ENCODE peak calls at places on chromosomes 1 and 21, in nine cellular contexts. C is cardiac muscle cell; V is CD4-positive, alpha-beta T cell; N is hepatic stellate cell; B is GM23248; K is D341Med; G is CD8-positive, alpha-beta memory T cell; X is body of pancreas; D is NB4. U is an unnamed sample.

GRCh38 chr1:18814340-18815202 is 44.9 kb downstream of the TAS1R2 start:
- DNase-seq in D (no peak), K (no peak), B (no peak), V (no peak), X (no peak), C (no peak), G (no peak), N (no peak), U (no peak)

GRCh38 chr1:247390116-247390791 is 25.7 kb upstream of the NLRP3 start:
- DNase-seq in X (peak; percentile 82), C (peak; percentile 88), K (peak; percentile 87), D (peak; percentile 97), N (peak; percentile 89), G (peak; percentile 85), B (peak; percentile 79), V (peak; percentile 75), U (peak; percentile 96)

GRCh38 chr1:111309690-111310089 is 19.0 kb downstream of the CHIA start:
- DNase-seq in K (no peak), G (no peak), C (no peak), B (no peak), V (no peak), X (no peak), D (no peak), N (no peak), U (no peak)

GRCh38 chr1:178093150-178093957 is 550 bp upstream of the RASAL2 start:
- DNase-seq in G (no peak), B (peak; percentile 99), D (peak; percentile 96), V (no peak), C (peak; percentile 98), N (peak; percentile 94), X (peak; percentile 94), K (peak; percentile 97), U (no peak)

GRCh38 chr21:28342229-28342810 is 650.4 kb downstream of the LTN1 start:
- DNase-seq in C (no peak), N (no peak), K (no peak), B (no peak), V (no peak), D (no peak), G (no peak), X (no peak), U (no peak)

GRCh38 chr1:153572569-153573015 is 6.9 kb upstream of the S100A2 start:
- DNase-seq in X (peak; percentile 93), V (peak; percentile 31), C (peak; percentile 83), N (peak; percentile 82), D (peak; percentile 74), G (peak; percentile 59), K (peak; percentile 84), B (peak; percentile 94), U (peak; percentile 66)

GRCh38 chr1:181108297-181108696 is 19.8 kb downstream of the IER5 start:
- DNase-seq in V (no peak), B (no peak), X (no peak), G (no peak), D (no peak), C (no peak), K (no peak), N (no peak), U (no peak)

GRCh38 chr1:228478912-228479665 is 8.1 kb upstream of the RNF187 start:
- DNase-seq in K (no peak), V (no peak), D (peak; percentile 68), X (no peak), N (no peak), C (peak; percentile 20), B (no peak), G (no peak), U (peak; percentile 30)

GRCh38 chr1:98393719-98394118 is 267.8 kb upstream of the SNX7 start:
- DNase-seq in V (no peak), C (no peak), X (no peak), B (no peak), N (no peak), D (no peak), G (no peak), K (no peak), U (no peak)

GRCh38 chr1:235831148-235831547 is 35.6 kb downstream of the LYST start:
- DNase-seq in X (peak; percentile 38), N (peak; percentile 10), K (no peak), B (peak; percentile 68), G (no peak), D (peak; percentile 82), C (peak; percentile 27), V (no peak), U (peak; percentile 19)

GRCh38 chr1:194466706-194467105 is 1280.3 kb upstream of the B3GALT2 start:
- DNase-seq in K (peak; percentile 34), G (no peak), N (no peak), D (no peak), X (no peak), C (peak; percentile 0), B (no peak), V (no peak), U (no peak)

GRCh38 chr21:32941263-32941662 is 84.5 kb upstream of the OLIG2 start:
- DNase-seq in X (no peak), G (no peak), D (no peak), V (no peak), N (no peak), B (no peak), C (no peak), K (no peak), U (no peak)

GRCh38 chr1:240732390-240732789 is 120.4 kb upstream of the GREM2 start:
- DNase-seq in C (peak; percentile 64), K (peak; percentile 70), B (peak; percentile 79), V (no peak), D (peak; percentile 52), G (no peak), X (no peak), N (peak; percentile 69), U (peak; percentile 45)

GRCh38 chr1:87682565-87682964 is 353.9 kb downstream of the LMO4 start:
- DNase-seq in V (no peak), K (no peak), N (no peak), C (no peak), D (no peak), X (no peak), G (no peak), B (no peak), U (no peak)

GRCh38 chr1:151277249-151277648 is 4.8 kb upstream of the ZNF687 start:
- DNase-seq in V (no peak), K (no peak), D (peak; percentile 88), G (no peak), C (no peak), B (no peak), N (no peak), X (no peak), U (peak; percentile 91)

GRCh38 chr1:113322439-113322838 is 67.9 kb upstream of the MAGI3 start:
- DNase-seq in C (no peak), X (no peak), G (no peak), V (no peak), N (no peak), D (no peak), B (no peak), K (no peak), U (no peak)

GRCh38 chr1:99538618-99538956 is 107.3 kb upstream of the PALMD start:
- DNase-seq in V (no peak), D (no peak), C (no peak), G (no peak), N (no peak), B (no peak), K (no peak), X (no peak), U (no peak)

GRCh38 chr1:93979718-93980319 is 70.6 kb upstream of the GCLM start:
- DNase-seq in G (no peak), N (peak; percentile 62), C (peak; percentile 75), X (peak; percentile 85), D (no peak), K (peak; percentile 77), V (no peak), B (peak; percentile 62), U (no peak)

GRCh38 chr21:38626311-38626710 is 128.0 kb upstream of the ERG start:
- DNase-seq in X (no peak), K (no peak), V (no peak), N (no peak), C (no peak), G (no peak), B (no peak), D (no peak), U (no peak)

U was measured in AML-193.